ENCODE peak calls at places on chromosomes 5 and 9, in four cellular contexts. One of them, this sample, is unnamed.

GRCh38 chr9:31608413-31608812 is 776.0 kb upstream of the ACO1 start:
- DNase-seq in transverse colon: no peak
- DNase-seq in AG04449: no peak
- DNase-seq in mesothelial cell of epicardium: no peak
- DNase-seq in this sample: no peak

GRCh38 chr5:4205408-4205807 is 609.8 kb downstream of the IRX1 start:
- DNase-seq in transverse colon: no peak
- DNase-seq in AG04449: no peak
- DNase-seq in mesothelial cell of epicardium: no peak
- DNase-seq in this sample: no peak

GRCh38 chr5:134525687-134526482 is 415 bp downstream of the JADE2 start:
- DNase-seq in AG04449: no peak
- DNase-seq in mesothelial cell of epicardium: peak; percentile 59
- DNase-seq in transverse colon: peak; percentile 76
- DNase-seq in this sample: peak; percentile 71

GRCh38 chr9:38136386-38136785 is 67.4 kb upstream of the SHB start:
- DNase-seq in transverse colon: no peak
- DNase-seq in mesothelial cell of epicardium: no peak
- DNase-seq in AG04449: no peak
- DNase-seq in this sample: no peak

GRCh38 chr9:37030591-37030939 is 3.5 kb downstream of the PAX5 start:
- DNase-seq in transverse colon: no peak
- DNase-seq in AG04449: no peak
- DNase-seq in mesothelial cell of epicardium: no peak
- DNase-seq in this sample: no peak

GRCh38 chr5:142184939-142185526 is 76.5 kb downstream of the NDFIP1 start:
- DNase-seq in mesothelial cell of epicardium: no peak
- DNase-seq in transverse colon: no peak
- DNase-seq in AG04449: no peak
- DNase-seq in this sample: no peak

GRCh38 chr5:73174100-73174815 is 1.3 kb downstream of the TMEM174 start:
- DNase-seq in mesothelial cell of epicardium: no peak
- DNase-seq in AG04449: no peak
- DNase-seq in transverse colon: no peak
- DNase-seq in this sample: no peak

GRCh38 chr9:13142776-13143175 is 136.7 kb downstream of the MPDZ start:
- DNase-seq in AG04449: no peak
- DNase-seq in transverse colon: no peak
- DNase-seq in mesothelial cell of epicardium: no peak
- DNase-seq in this sample: no peak

GRCh38 chr9:115291841-115292240 is 173.9 kb upstream of the TNC start:
- DNase-seq in mesothelial cell of epicardium: no peak
- DNase-seq in transverse colon: peak; percentile 84
- DNase-seq in AG04449: no peak
- DNase-seq in this sample: peak; percentile 87

GRCh38 chr9:35750256-35750531 is 1.1 kb downstream of the RGP1 start:
- DNase-seq in AG04449: no peak
- DNase-seq in mesothelial cell of epicardium: no peak
- DNase-seq in transverse colon: no peak
- DNase-seq in this sample: peak; percentile 14

GRCh38 chr5:375336-375920 is 53.9 kb downstream of the AHRR start:
- DNase-seq in transverse colon: no peak
- DNase-seq in AG04449: no peak
- DNase-seq in mesothelial cell of epicardium: no peak
- DNase-seq in this sample: no peak

GRCh38 chr5:172479034-172479783 is 24.9 kb upstream of the SH3PXD2B start:
- DNase-seq in transverse colon: peak; percentile 86
- DNase-seq in mesothelial cell of epicardium: peak; percentile 53
- DNase-seq in AG04449: peak; percentile 36
- DNase-seq in this sample: peak; percentile 83

GRCh38 chr5:115543365-115543700 is 1.2 kb downstream of the FEM1C start:
- DNase-seq in transverse colon: peak; percentile 40
- DNase-seq in mesothelial cell of epicardium: no peak
- DNase-seq in AG04449: no peak
- DNase-seq in this sample: no peak

GRCh38 chr5:95835682-95836405 is 13.3 kb upstream of the GLRX start:
- DNase-seq in transverse colon: no peak
- DNase-seq in AG04449: no peak
- DNase-seq in mesothelial cell of epicardium: no peak
- DNase-seq in this sample: no peak

GRCh38 chr5:124061663-124062062 is 549.7 kb downstream of the CSNK1G3 start:
- DNase-seq in AG04449: no peak
- DNase-seq in transverse colon: peak; percentile 16
- DNase-seq in mesothelial cell of epicardium: no peak
- DNase-seq in this sample: peak; percentile 75

GRCh38 chr5:172110921-172111873 is 76.8 kb downstream of the STK10 start:
- DNase-seq in AG04449: no peak
- DNase-seq in mesothelial cell of epicardium: no peak
- DNase-seq in transverse colon: peak; percentile 68
- DNase-seq in this sample: peak; percentile 69

GRCh38 chr9:77899679-77900354 is 131.8 kb downstream of the GNAQ start:
- DNase-seq in AG04449: peak; percentile 65
- DNase-seq in transverse colon: no peak
- DNase-seq in mesothelial cell of epicardium: no peak
- DNase-seq in this sample: no peak

GRCh38 chr9:88826651-88827245 is 164.5 kb upstream of the S1PR3 start:
- DNase-seq in AG04449: peak; percentile 67
- DNase-seq in transverse colon: no peak
- DNase-seq in mesothelial cell of epicardium: no peak
- DNase-seq in this sample: no peak

GRCh38 chr9:131146186-131146585 is 20.8 kb downstream of the NUP214 start:
- DNase-seq in transverse colon: no peak
- DNase-seq in mesothelial cell of epicardium: no peak
- DNase-seq in AG04449: no peak
- DNase-seq in this sample: no peak

GRCh38 chr5:99771296-99771695 is 763.9 kb upstream of the FAM174A start:
- DNase-seq in AG04449: no peak
- DNase-seq in mesothelial cell of epicardium: no peak
- DNase-seq in transverse colon: no peak
- DNase-seq in this sample: no peak

GRCh38 chr5:400282-401215 is 42.4 kb upstream of the EXOC3 start:
- DNase-seq in AG04449: peak; percentile 84
- DNase-seq in transverse colon: no peak
- DNase-seq in mesothelial cell of epicardium: no peak
- DNase-seq in this sample: no peak

GRCh38 chr5:97075649-97076048 is 66.8 kb downstream of the LIX1 start:
- DNase-seq in transverse colon: no peak
- DNase-seq in AG04449: no peak
- DNase-seq in mesothelial cell of epicardium: no peak
- DNase-seq in this sample: no peak

GRCh38 chr9:122551371-122551770 is 1.5 kb upstream of the OR1N2 start:
- DNase-seq in transverse colon: no peak
- DNase-seq in mesothelial cell of epicardium: no peak
- DNase-seq in AG04449: no peak
- DNase-seq in this sample: no peak

GRCh38 chr5:31226651-31227050 is 33.2 kb downstream of the CDH6 start:
- DNase-seq in AG04449: no peak
- DNase-seq in transverse colon: no peak
- DNase-seq in mesothelial cell of epicardium: no peak
- DNase-seq in this sample: no peak

GRCh38 chr9:122346478-122347347 is 24.1 kb upstream of the PTGS1 start:
- DNase-seq in mesothelial cell of epicardium: no peak
- DNase-seq in transverse colon: peak; percentile 46
- DNase-seq in AG04449: no peak
- DNase-seq in this sample: peak; percentile 55

GRCh38 chr5:6545036-6545693 is 87.7 kb downstream of the NSUN2 start:
- DNase-seq in AG04449: no peak
- DNase-seq in mesothelial cell of epicardium: no peak
- DNase-seq in transverse colon: no peak
- DNase-seq in this sample: no peak

GRCh38 chr9:37311938-37312730 is 110.4 kb upstream of the GRHPR start:
- DNase-seq in AG04449: no peak
- DNase-seq in transverse colon: no peak
- DNase-seq in mesothelial cell of epicardium: no peak
- DNase-seq in this sample: no peak

GRCh38 chr5:101278917-101279316 is 375.8 kb upstream of the ST8SIA4 start:
- DNase-seq in mesothelial cell of epicardium: no peak
- DNase-seq in AG04449: no peak
- DNase-seq in transverse colon: no peak
- DNase-seq in this sample: no peak

GRCh38 chr5:3590253-3590966 is 5.2 kb upstream of the IRX1 start:
- DNase-seq in transverse colon: no peak
- DNase-seq in AG04449: no peak
- DNase-seq in mesothelial cell of epicardium: no peak
- DNase-seq in this sample: no peak

GRCh38 chr9:113548221-113549041 is 84.9 kb downstream of the RGS3 start:
- DNase-seq in AG04449: no peak
- DNase-seq in transverse colon: peak; percentile 61
- DNase-seq in mesothelial cell of epicardium: no peak
- DNase-seq in this sample: peak; percentile 62

GRCh38 chr5:120901199-120901598 is 437.1 kb downstream of the PRR16 start:
- DNase-seq in AG04449: no peak
- DNase-seq in mesothelial cell of epicardium: no peak
- DNase-seq in transverse colon: no peak
- DNase-seq in this sample: no peak

This sample was measured in stomach.